ENCODE peak calls at places on chromosomes 11 and 22, in eight cellular contexts. F is PC-3, O is GM23338, K is HCT116, A is OCI-LY7, N is hepatocyte, R is MM.1S, E is neural progenitor cell. J is an unnamed sample.

GRCh38 chr11:93208663-93209270 is 11.0 kb upstream of the SLC36A4 start:
- DNase-seq in A (no peak), N (no peak), E (no peak), R (no peak), F (no peak), O (no peak), K (no peak), J (no peak)

GRCh38 chr11:27058456-27058855 is 17.8 kb downstream of the BBOX1 start:
- DNase-seq in R (no peak), A (no peak), O (no peak), K (no peak), E (no peak), F (no peak), N (no peak), J (peak)

GRCh38 chr22:50308597-50308935 is 1.1 kb upstream of the PLXNB2 start:
- DNase-seq in E (peak), F (no peak), O (no peak), N (no peak), R (no peak), A (no peak), K (no peak), J (peak)

GRCh38 chr11:108278546-108278945 is 55.7 kb downstream of the ATM start:
- DNase-seq in K (no peak), N (no peak), F (no peak), O (peak), A (no peak), E (no peak), R (no peak), J (no peak)

GRCh38 chr22:37185646-37186227 is 2.3 kb downstream of the C1QTNF6 start:
- DNase-seq in F (no peak), N (no peak), O (no peak), R (no peak), K (no peak), E (no peak), A (no peak), J (no peak)

GRCh38 chr22:39241632-39242388 is 3.0 kb downstream of the PDGFB start:
- DNase-seq in F (no peak), E (no peak), O (no peak), K (no peak), A (no peak), R (no peak), N (peak), J (peak)

GRCh38 chr11:34647131-34647530 is 26.2 kb downstream of the EHF start:
- DNase-seq in E (no peak), F (no peak), N (no peak), R (no peak), A (no peak), O (no peak), K (no peak), J (no peak)

GRCh38 chr11:120272303-120272702 is 32.4 kb downstream of the POU2F3 start:
- DNase-seq in O (no peak), E (no peak), F (peak), A (no peak), K (no peak), R (no peak), N (no peak), J (peak)

GRCh38 chr11:1770528-1770927 is 6.8 kb upstream of the CTSD start:
- DNase-seq in N (no peak), F (peak), O (no peak), K (no peak), E (no peak), A (no peak), R (no peak), J (no peak)

GRCh38 chr11:10398525-10398924 is 56.5 kb upstream of the AMPD3 start:
- DNase-seq in E (no peak), R (no peak), N (no peak), O (no peak), K (no peak), A (no peak), F (no peak), J (peak)

GRCh38 chr11:109423860-109424190 is 1.8 kb downstream of the C11orf87 start:
- DNase-seq in A (no peak), E (no peak), O (peak), N (no peak), F (no peak), K (no peak), R (no peak), J (no peak)

GRCh38 chr22:17753401-17753989 is 20.8 kb downstream of the BID start:
- DNase-seq in F (peak), O (no peak), R (no peak), K (no peak), N (no peak), A (no peak), E (no peak), J (peak)

GRCh38 chr11:19698493-19699292 is 13.9 kb upstream of the NAV2 start:
- DNase-seq in K (no peak), E (no peak), N (no peak), A (no peak), O (no peak), R (no peak), F (peak), J (peak)

GRCh38 chr11:45079943-45080719 is 66.3 kb upstream of the PRDM11 start:
- DNase-seq in A (peak), K (no peak), F (no peak), R (peak), O (no peak), E (no peak), N (no peak), J (no peak)

GRCh38 chr22:19258371-19258770 is 33.1 kb downstream of the CLTCL1 start:
- DNase-seq in R (no peak), F (no peak), N (no peak), A (no peak), E (no peak), K (no peak), O (no peak), J (no peak)

GRCh38 chr11:63829823-63830489 is 9.0 kb upstream of the MARK2 start:
- DNase-seq in E (peak), F (no peak), R (no peak), A (peak), K (no peak), O (peak), N (no peak), J (peak)

DNA sequence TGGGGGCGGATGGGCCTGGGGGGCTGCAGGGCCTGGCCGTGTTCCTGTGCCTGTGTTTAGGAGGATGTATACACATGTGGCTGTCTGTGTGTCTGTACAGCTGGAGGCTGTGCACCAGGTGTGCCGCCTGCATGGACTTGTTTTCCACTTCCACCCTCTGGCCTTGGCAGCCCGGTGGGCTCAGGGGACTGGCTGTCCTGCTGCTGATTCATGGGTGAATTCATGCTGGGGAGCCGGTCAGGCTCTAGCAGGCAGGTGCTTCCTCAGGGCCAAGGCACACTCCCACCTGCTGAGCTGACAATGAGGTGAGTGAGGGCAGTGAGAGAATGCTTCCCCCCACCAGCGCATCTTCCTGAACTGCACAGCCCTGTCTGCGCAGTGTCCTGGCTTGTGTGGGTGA is 88.4 kb downstream of the CCDC81 start:
- DNase-seq in R (no peak), E (no peak), K (no peak), N (no peak), O (no peak), F (no peak), A (no peak), J (no peak)
- TF ChIP-seq EZH2phosphoT487 in R (no peak), E (no peak), K (no peak), N (no peak), O (no peak), F (no peak), A (no peak), J (no peak)

DNA sequence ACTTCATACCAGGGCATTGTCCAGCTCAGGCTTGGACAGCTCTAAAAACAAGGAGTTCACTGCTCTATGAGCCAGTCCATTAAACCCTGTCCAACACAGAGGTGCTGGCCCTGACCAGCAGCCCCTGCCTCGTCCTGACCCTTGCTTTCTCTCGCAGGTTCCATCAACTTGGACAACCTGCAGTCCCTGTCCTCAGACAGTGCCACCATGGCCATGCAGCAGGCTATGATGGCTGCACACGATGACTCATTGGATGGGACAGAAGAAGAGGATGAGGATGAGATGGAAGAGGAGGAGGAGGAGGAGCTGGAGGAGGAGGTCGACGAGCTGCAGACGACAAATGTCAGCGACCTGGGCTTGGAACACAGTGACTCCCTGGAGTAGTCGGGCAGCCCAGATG is 65.1 kb downstream of the FEZ1 start:
- DNase-seq in K (no peak), O (no peak), A (no peak), F (no peak), N (no peak), E (no peak), R (no peak), J (no peak)
- TF ChIP-seq EZH2phosphoT487 in K (no peak), O (no peak), A (no peak), F (no peak), N (no peak), E (no peak), R (no peak), J (no peak)

DNA sequence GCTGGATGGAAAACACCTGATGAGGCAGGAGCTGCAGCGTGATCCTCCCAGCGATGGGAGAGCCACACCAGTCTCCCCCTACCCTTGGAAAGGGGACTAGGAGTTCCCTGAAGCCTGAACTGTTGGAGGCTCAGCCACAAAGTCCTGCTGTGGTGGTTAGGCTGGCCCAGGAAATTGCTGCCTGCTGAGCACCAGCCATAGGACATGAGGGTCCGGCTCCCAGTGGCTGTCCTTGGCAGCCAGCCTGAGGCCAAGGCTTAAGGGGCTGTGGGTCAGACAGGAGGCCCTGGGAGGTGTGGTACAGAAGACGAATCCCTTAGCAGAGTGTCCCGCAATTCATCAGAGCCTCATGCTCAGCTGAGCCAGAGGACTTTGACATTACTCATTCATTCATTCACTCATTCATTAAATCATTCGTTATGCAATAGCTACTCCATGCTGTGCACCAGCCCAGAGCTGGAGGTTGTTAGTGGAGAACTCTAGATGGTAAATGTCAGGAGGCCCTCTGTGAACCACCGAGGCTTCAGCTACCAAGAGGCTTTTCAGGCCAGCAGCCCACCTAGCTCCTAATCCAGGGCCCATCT is 14.4 kb upstream of the SEC14L4 start:
- DNase-seq in R (no peak), F (no peak), E (no peak), K (no peak), O (no peak), A (no peak), N (no peak), J (no peak)
- TF ChIP-seq EZH2phosphoT487 in R (no peak), F (no peak), E (no peak), K (no peak), O (no peak), A (no peak), N (no peak), J (no peak)

DNA sequence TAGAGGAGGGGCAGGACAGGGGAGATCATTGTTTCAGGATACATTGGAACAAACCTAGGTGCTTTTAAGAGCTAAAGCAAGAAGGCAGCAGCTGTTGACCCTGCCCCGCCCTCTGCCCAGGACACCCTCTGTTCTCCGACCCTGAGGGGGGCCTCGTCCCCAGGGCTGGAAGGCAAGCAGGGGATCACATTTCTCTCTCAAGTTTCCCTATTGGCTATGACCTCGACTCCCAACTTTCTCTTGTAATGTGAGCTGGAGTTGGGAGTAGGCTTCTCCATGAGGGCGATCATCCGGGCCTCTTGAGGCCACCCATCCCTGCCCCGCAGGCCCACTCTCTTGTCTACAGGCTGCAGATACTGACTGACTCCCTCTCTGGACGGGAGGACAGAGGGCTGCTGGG is 37.7 kb downstream of the DSCAML1 start:
- DNase-seq in K (no peak), O (peak), F (no peak), A (no peak), N (no peak), E (no peak), R (no peak), J (no peak)
- TF ChIP-seq EZH2phosphoT487 in K (no peak), O (no peak), F (no peak), A (no peak), N (no peak), E (no peak), R (no peak), J (no peak)

GRCh38 chr22:48536691-48537591 is 1290.7 kb downstream of the BRD1 start:
- DNase-seq in R (no peak), N (no peak), O (no peak), F (no peak), E (no peak), A (no peak), K (no peak), J (peak)
- TF ChIP-seq EZH2phosphoT487 in R (no peak), N (no peak), O (no peak), F (no peak), E (no peak), A (no peak), K (no peak), J (no peak)

GRCh38 chr11:65575568-65576231 is at the start of gene EHBP1L1:
- DNase-seq in E (peak), A (peak), N (peak), F (peak), K (no peak), R (peak), O (peak), J (peak)
- TF ChIP-seq EZH2phosphoT487 in E (no peak), A (no peak), N (no peak), F (no peak), K (no peak), R (no peak), O (no peak), J (no peak)

GRCh38 chr11:118907051-118907748 is 18.5 kb downstream of the BCL9L start:
- DNase-seq in E (peak), F (peak), O (peak), N (peak), R (peak), K (no peak), A (peak), J (peak)

GRCh38 chr11:118907749-118908106 is 18.0 kb downstream of the BCL9L start:
- DNase-seq in A (no peak), R (no peak), K (no peak), F (no peak), O (peak), N (no peak), E (peak), J (no peak)

GRCh38 chr11:118909619-118910308 is 16.0 kb downstream of the BCL9L start:
- DNase-seq in K (no peak), A (no peak), E (no peak), F (no peak), O (peak), R (no peak), N (no peak), J (peak)

GRCh38 chr11:118908931-118909618 is 16.7 kb downstream of the BCL9L start:
- DNase-seq in A (no peak), F (peak), O (peak), N (peak), K (no peak), R (no peak), E (peak), J (peak)

DNA sequence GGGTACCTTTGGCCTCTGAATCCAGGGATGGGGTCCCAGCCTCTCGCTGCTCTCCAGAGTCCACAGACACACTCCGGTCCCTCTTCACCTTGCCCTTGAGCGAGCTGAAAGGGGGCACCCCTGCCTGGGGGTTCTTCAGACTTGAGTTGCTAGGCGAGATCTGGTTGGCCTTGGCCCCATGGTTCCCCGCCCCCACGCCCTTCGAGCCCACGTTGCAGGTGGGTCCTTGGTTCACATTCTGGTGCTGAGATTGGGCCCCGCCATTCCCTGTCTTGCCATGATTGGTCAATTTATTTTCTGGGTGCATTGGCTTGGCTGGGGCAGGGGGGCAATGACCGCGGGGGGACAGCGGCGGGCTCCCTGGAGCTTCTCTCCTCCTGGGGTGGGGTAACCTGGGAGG is 17.5 kb downstream of the BCL9L start:
- DNase-seq in F (no peak), N (no peak), A (no peak), E (no peak), R (no peak), O (no peak), K (no peak), J (no peak)
- TF ChIP-seq EZH2phosphoT487 in F (no peak), N (no peak), A (no peak), E (no peak), R (no peak), O (no peak), K (no peak), J (no peak)

GRCh38 chr11:92192141-92192540 is 32.5 kb upstream of the FAT3 start:
- DNase-seq in N (no peak), O (no peak), E (no peak), A (no peak), K (no peak), F (no peak), R (no peak), J (no peak)
- TF ChIP-seq EZH2phosphoT487 in N (no peak), O (no peak), E (no peak), A (no peak), K (no peak), F (no peak), R (no peak), J (no peak)

GRCh38 chr11:131582021-131582531 is 211.7 kb downstream of the NTM start:
- DNase-seq in O (no peak), E (no peak), R (no peak), F (no peak), K (no peak), N (no peak), A (no peak), J (peak)

GRCh38 chr11:131583823-131584222 is 213.4 kb downstream of the NTM start:
- DNase-seq in O (no peak), A (no peak), R (no peak), E (no peak), K (no peak), F (no peak), N (no peak), J (no peak)

GRCh38 chr11:131581006-131581405 is 210.6 kb downstream of the NTM start:
- DNase-seq in R (no peak), O (no peak), E (no peak), K (no peak), A (no peak), F (no peak), N (no peak), J (peak)

GRCh38 chr11:131580466-131580865 is 210.1 kb downstream of the NTM start:
- DNase-seq in K (no peak), E (no peak), A (no peak), O (no peak), F (no peak), R (no peak), N (no peak), J (peak)

GRCh38 chr11:131579932-131580387 is 209.5 kb downstream of the NTM start:
- DNase-seq in O (peak), N (peak), K (no peak), E (peak), R (no peak), F (peak), A (peak), J (peak)
- TF ChIP-seq EZH2phosphoT487 in O (no peak), N (no peak), K (no peak), E (no peak), R (no peak), F (no peak), A (no peak), J (peak)

GRCh38 chr11:112087212-112087611 is 539 bp downstream of the SDHD start:
- DNase-seq in F (peak), E (peak), K (no peak), N (no peak), R (peak), A (peak), O (peak), J (peak)
- TF ChIP-seq EZH2phosphoT487 in F (no peak), E (no peak), K (no peak), N (no peak), R (no peak), A (no peak), O (no peak), J (no peak)